ENCODE peak calls at places on chromosomes 12 and 14, in eight cellular contexts. A is neuronal stem cell; R is stimulated activated CD8-positive, alpha-beta memory T cell treated with anti-CD3 and anti-CD28 coated beads, Interleukin-15, amount 100 ng/mL, for 24 hours; M is HFFc6; Q is Calu3; J is ureter; Z is NCI-H1105 treated with DMSO at 0.1 percent for 48 hours; G is astrocyte of the hippocampus. U is an unnamed sample.

GRCh38 chr14:56490379-56490778 is 89.2 kb upstream of the TMEM260 start:
- DNase-seq in J (no peak), G (peak; percentile 48), A (no peak), Z (peak; percentile 60), R (no peak), M (peak; percentile 41), Q (peak; percentile 9), U (no peak)

GRCh38 chr12:49330032-49330619 is 6.9 kb downstream of the C1QL4 start:
- DNase-seq in J (no peak), Q (no peak), M (no peak), R (no peak), Z (no peak), A (no peak), G (no peak), U (no peak)

GRCh38 chr12:116687888-116688287 is 50.0 kb downstream of the SPRING1 start:
- DNase-seq in A (no peak), M (no peak), G (peak; percentile 11), R (peak; percentile 3), J (no peak), Z (no peak), Q (peak; percentile 41), U (no peak)

GRCh38 chr12:6288235-6288634 is 22.2 kb upstream of the PLEKHG6 start:
- DNase-seq in Z (no peak), Q (no peak), J (no peak), G (no peak), M (peak; percentile 79), R (no peak), A (no peak), U (no peak)

GRCh38 chr12:29429999-29430698 is 49.2 kb upstream of the ERGIC2 start:
- DNase-seq in Z (no peak), J (no peak), A (peak; percentile 12), G (no peak), R (no peak), M (no peak), Q (peak; percentile 1), U (no peak)

GRCh38 chr12:124581792-124582424 is 14.5 kb upstream of the NCOR2 start:
- DNase-seq in M (no peak), Z (no peak), Q (no peak), R (no peak), G (no peak), A (no peak), J (no peak), U (no peak)

GRCh38 chr12:52042706-52043385 is 8.4 kb upstream of the NR4A1 start:
- DNase-seq in G (no peak), R (no peak), J (no peak), Z (no peak), Q (no peak), A (no peak), M (no peak), U (peak; percentile 68)

GRCh38 chr14:56482306-56482705 is 97.3 kb upstream of the TMEM260 start:
- DNase-seq in R (no peak), Q (peak; percentile 37), M (no peak), Z (peak; percentile 38), A (no peak), G (peak; percentile 33), J (no peak), U (no peak)

GRCh38 chr12:101698782-101699347 is 1.4 kb downstream of the CHPT1 start:
- DNase-seq in A (no peak), G (peak; percentile 31), R (no peak), Q (peak; percentile 12), J (no peak), Z (no peak), M (no peak), U (no peak)

GRCh38 chr12:88309546-88309945 is 167.4 kb downstream of the TMTC3 start:
- DNase-seq in Z (no peak), Q (no peak), A (no peak), G (no peak), J (no peak), R (no peak), M (peak; percentile 63), U (no peak)

GRCh38 chr12:124036117-124037109 is 63.4 kb downstream of the ZNF664 start:
- DNase-seq in Z (peak; percentile 72), A (peak; percentile 36), R (peak; percentile 12), J (no peak), Q (peak; percentile 50), G (peak; percentile 75), M (peak; percentile 33), U (no peak)

GRCh38 chr12:108390495-108391203 is 51.5 kb upstream of the CMKLR1 start:
- DNase-seq in J (no peak), R (no peak), A (peak; percentile 48), M (no peak), G (no peak), Q (no peak), Z (no peak), U (no peak)

GRCh38 chr12:69630191-69630590 is 19.5 kb upstream of the LRRC10 start:
- DNase-seq in R (no peak), A (no peak), G (no peak), J (no peak), Q (no peak), Z (no peak), M (no peak), U (no peak)

GRCh38 chr14:105582639-105583038 is 56.3 kb downstream of the TMEM121 start:
- DNase-seq in A (no peak), Z (no peak), J (no peak), Q (no peak), R (no peak), M (no peak), G (peak; percentile 7), U (no peak)

GRCh38 chr14:72666610-72667009 is 227.3 kb downstream of the DPF3 start:
- DNase-seq in A (no peak), R (no peak), Q (no peak), J (no peak), G (peak; percentile 79), M (peak; percentile 85), Z (no peak), U (no peak)

GRCh38 chr14:37579250-37579649 is 15.8 kb downstream of the FOXA1 start:
- DNase-seq in M (no peak), G (no peak), J (no peak), Q (no peak), R (no peak), A (no peak), Z (peak; percentile 53), U (no peak)

GRCh38 chr12:57815177-57816000 is 3.1 kb downstream of the AVIL start:
- DNase-seq in A (no peak), G (no peak), J (no peak), Z (peak; percentile 85), R (no peak), M (no peak), Q (no peak), U (no peak)

GRCh38 chr12:120761581-120761980 is 36.0 kb downstream of the ACADS start:
- DNase-seq in Z (no peak), R (no peak), G (peak; percentile 75), J (no peak), A (no peak), Q (no peak), M (peak; percentile 16), U (peak; percentile 83)

GRCh38 chr12:62260733-62261683 is 804 bp downstream of the USP15 start:
- DNase-seq in G (peak; percentile 54), M (peak; percentile 26), Q (peak; percentile 30), Z (peak; percentile 9), R (no peak), A (peak; percentile 14), J (no peak), U (peak; percentile 13)

U was measured in gastrocnemius medialis.